ENCODE peak calls at places on chromosomes 1 and 21, in five cellular contexts. Z, C, V, I and O are unnamed samples.

GRCh38 chr1:205576805-205577761 is 54.7 kb downstream of the ELK4 start:
- DNase-seq in Z (no peak), C (peak), V (peak), I (no peak), O (no peak)

GRCh38 chr1:243482237-243483022 is 226.6 kb downstream of the SDCCAG8 start:
- DNase-seq in I (no peak), V (no peak), Z (no peak), C (peak), O (peak)

GRCh38 chr1:160850993-160851392 is 11.7 kb downstream of the CD244 start:
- DNase-seq in Z (no peak), C (no peak), I (no peak), V (no peak), O (no peak)

GRCh38 chr1:112673589-112674439 is 645 bp upstream of the MOV10 start:
- DNase-seq in C (peak), Z (peak), I (peak), V (no peak), O (peak)

GRCh38 chr1:69523032-69523431 is 44.7 kb upstream of the LRRC7 start:
- DNase-seq in I (no peak), V (no peak), Z (no peak), C (no peak), O (peak)

GRCh38 chr1:81142099-81142776 is 658.5 kb upstream of the ADGRL2 start:
- DNase-seq in V (no peak), C (no peak), I (no peak), Z (no peak), O (peak)

GRCh38 chr21:16309250-16309971 is 579.6 kb downstream of the USP25 start:
- DNase-seq in I (no peak), V (no peak), Z (no peak), C (no peak), O (no peak)

GRCh38 chr1:5578690-5579089 is 413.5 kb downstream of the NPHP4 start:
- DNase-seq in I (no peak), V (no peak), Z (no peak), C (no peak), O (no peak)

GRCh38 chr1:214003233-214003632 is 15.5 kb downstream of the PROX1 start:
- DNase-seq in I (no peak), C (no peak), Z (no peak), V (no peak), O (no peak)

GRCh38 chr1:22662318-22662717 is 9.3 kb downstream of the C1QB start:
- DNase-seq in C (peak), V (no peak), Z (no peak), I (peak), O (no peak)

GRCh38 chr1:210303391-210303790 is 25.3 kb upstream of the HHAT start:
- DNase-seq in Z (no peak), I (no peak), C (no peak), V (no peak), O (no peak)

GRCh38 chr1:984476-984814 is 2.6 kb upstream of the PERM1 start:
- DNase-seq in C (no peak), V (no peak), Z (no peak), I (no peak), O (no peak)

DNA sequence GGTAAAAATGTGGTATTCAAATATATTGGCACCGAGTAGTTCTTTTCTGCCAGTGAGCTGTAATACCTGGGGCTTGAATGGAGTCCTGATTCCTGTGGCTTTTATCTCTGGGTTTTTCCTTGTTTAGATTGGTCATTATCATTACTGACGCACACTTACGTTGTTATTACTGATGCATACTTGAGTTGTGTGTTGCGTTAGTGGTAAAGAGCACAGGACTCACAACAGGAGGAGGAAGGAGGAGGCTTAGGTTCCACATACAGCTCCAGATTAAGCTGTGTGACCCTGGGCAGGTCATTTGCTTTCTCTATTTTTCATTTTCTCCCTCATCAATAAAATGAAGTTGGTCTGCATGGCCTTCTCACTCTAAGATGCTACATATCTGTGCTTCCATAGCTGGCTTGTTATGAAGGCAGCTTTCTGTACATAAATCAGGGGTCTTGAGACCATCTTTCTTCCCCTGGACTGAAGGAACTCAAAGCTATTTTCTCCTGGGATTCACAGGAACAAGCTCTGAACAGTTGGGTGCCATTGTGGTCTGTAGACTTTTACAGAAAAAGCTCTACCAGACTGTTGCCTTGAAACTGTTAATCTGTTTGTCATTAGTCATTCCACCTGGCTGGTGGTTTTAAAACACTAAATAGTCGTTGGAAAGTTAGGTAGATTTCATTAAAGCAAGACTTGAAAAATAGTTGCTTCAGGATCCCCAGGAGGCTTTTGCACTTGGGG is 5.6 kb downstream of the ARID1A start:
- DNase-seq in I (peak), C (no peak), Z (no peak), V (no peak), O (no peak)
- H3K4me3 ChIP-seq in I (peak), C (no peak), Z (peak), V (peak), O (no peak)

GRCh38 chr1:204076891-204077290 is 4.0 kb downstream of the SOX13 start:
- DNase-seq in C (no peak), I (no peak), Z (no peak), V (no peak), O (peak)

GRCh38 chr1:204074274-204075115 is 1.6 kb downstream of the SOX13 start:
- DNase-seq in C (peak), V (peak), I (no peak), Z (no peak), O (peak)

GRCh38 chr1:204075890-204076837 is 3.2 kb downstream of the SOX13 start:
- DNase-seq in V (no peak), C (no peak), I (no peak), Z (no peak), O (no peak)

GRCh38 chr1:204073837-204074273 is 940 bp downstream of the SOX13 start:
- DNase-seq in V (no peak), Z (no peak), I (no peak), C (peak), O (peak)

GRCh38 chr1:204075116-204075636 is 2.3 kb downstream of the SOX13 start:
- DNase-seq in Z (no peak), V (no peak), C (no peak), I (no peak), O (peak)
- TF ChIP-seq CTCF in Z (no peak), V (no peak), C (no peak), I (no peak), O (no peak)

GRCh38 chr1:25767437-25767770 is 32.6 kb upstream of the SELENON start:
- DNase-seq in V (no peak), C (no peak), Z (no peak), I (no peak), O (no peak)

GRCh38 chr1:25765910-25766645 is 33.9 kb upstream of the SELENON start:
- DNase-seq in C (no peak), V (no peak), I (no peak), Z (no peak), O (no peak)

GRCh38 chr1:25765152-25765909 is 34.7 kb upstream of the SELENON start:
- DNase-seq in Z (no peak), V (no peak), C (no peak), I (no peak), O (no peak)

GRCh38 chr1:25768999-25769398 is 31.0 kb upstream of the SELENON start:
- DNase-seq in V (no peak), I (no peak), C (no peak), Z (no peak), O (no peak)

GRCh38 chr1:25766721-25767436 is 33.1 kb upstream of the SELENON start:
- DNase-seq in I (no peak), Z (no peak), V (no peak), C (no peak), O (no peak)
- H3K4me3 ChIP-seq in I (no peak), Z (no peak), V (no peak), C (no peak), O (no peak)

GRCh38 chr1:18238190-18238589 is 130.6 kb downstream of the IGSF21 start:
- DNase-seq in I (no peak), C (no peak), Z (no peak), V (no peak), O (no peak)

GRCh38 chr1:18240906-18241305 is 133.3 kb downstream of the IGSF21 start:
- DNase-seq in Z (no peak), C (no peak), I (no peak), V (no peak), O (no peak)

GRCh38 chr1:18241932-18242331 is 134.3 kb downstream of the IGSF21 start:
- DNase-seq in V (no peak), I (no peak), C (no peak), Z (no peak), O (no peak)

GRCh38 chr1:18243503-18244175 is 136.0 kb downstream of the IGSF21 start:
- DNase-seq in V (no peak), Z (no peak), C (no peak), I (no peak), O (no peak)

GRCh38 chr1:18239671-18240070 is 132.1 kb downstream of the IGSF21 start:
- DNase-seq in Z (no peak), C (no peak), V (no peak), I (no peak), O (no peak)
- TF ChIP-seq CTCF in Z (no peak), C (no peak), V (no peak), I (no peak), O (no peak)

GRCh38 chr1:39080884-39081265 is 54.7 kb downstream of the NDUFS5 start:
- DNase-seq in Z (no peak), C (no peak), I (no peak), V (no peak), O (no peak)

GRCh38 chr1:39084191-39084590 is 58.0 kb downstream of the NDUFS5 start:
- DNase-seq in Z (no peak), I (no peak), V (no peak), C (no peak), O (no peak)

GRCh38 chr1:39082811-39083576 is 56.8 kb downstream of the NDUFS5 start:
- DNase-seq in Z (no peak), I (no peak), C (no peak), V (no peak), O (no peak)

GRCh38 chr1:39081266-39082139 is 55.4 kb downstream of the NDUFS5 start:
- DNase-seq in C (no peak), V (no peak), I (no peak), Z (peak), O (no peak)

GRCh38 chr1:39082140-39082799 is 56.1 kb downstream of the NDUFS5 start:
- DNase-seq in C (no peak), V (no peak), I (no peak), Z (no peak), O (no peak)
- H3K4me3 ChIP-seq in C (peak), V (peak), I (no peak), Z (no peak), O (peak)